ENCODE peak calls at places on chromosomes 13 and 19, in eight cellular contexts. Z, C, X, E, A, K, O and F are unnamed samples. For H3K4me1, the result is how much of the 10 kb centered on the place peaks cover.

GRCh38 chr13:87867426-87867825 is 196.3 kb downstream of the SLITRK5 start:
- DNase-seq in Z (no peak), C (no peak), X (no peak), E (no peak), A (no peak), K (no peak), O (no peak), F (no peak)

GRCh38 chr13:26719356-26719945 is 41.1 kb downstream of the GPR12 start:
- DNase-seq in Z (no peak), C (no peak), X (no peak), E (no peak), A (no peak), K (peak), O (no peak), F (no peak)

GRCh38 chr19:41323430-41324125 is 13.6 kb downstream of the CCDC97 start:
- DNase-seq in Z (peak), C (peak), X (peak), E (no peak), A (no peak), K (peak), O (peak), F (no peak)

GRCh38 chr19:512548-513365 is 5.5 kb downstream of the TPGS1 start:
- DNase-seq in Z (no peak), C (peak), X (no peak), E (no peak), A (no peak), K (no peak), O (no peak), F (no peak)

GRCh38 chr13:112744306-112745021 is 54.6 kb downstream of the ATP11A start:
- DNase-seq in Z (no peak), C (no peak), X (no peak), E (no peak), A (no peak), K (peak), O (no peak), F (no peak)

GRCh38 chr13:110433014-110433413 is 125.9 kb downstream of the COL4A2 start:
- DNase-seq in Z (peak), C (no peak), X (no peak), E (no peak), A (no peak), K (no peak), O (no peak), F (no peak)

GRCh38 chr13:102198418-102199322 is 203.2 kb downstream of the FGF14 start:
- DNase-seq in Z (no peak), C (no peak), X (no peak), E (no peak), A (no peak), K (peak), O (no peak), F (no peak)

GRCh38 chr19:1445185-1445931 is 4.6 kb upstream of the APC2 start:
- DNase-seq in Z (peak), C (peak), X (peak), E (peak), A (peak), K (peak), O (peak), F (peak)

GRCh38 chr13:48746816-48747215 is 93.1 kb downstream of the CYSLTR2 start:
- DNase-seq in Z (no peak), C (no peak), X (no peak), E (no peak), A (no peak), K (peak), O (no peak), F (no peak)

GRCh38 chr19:28164214-28164613 is 1048.7 kb downstream of the UQCRFS1 start:
- DNase-seq in Z (no peak), C (no peak), X (no peak), E (no peak), A (no peak), K (no peak), O (no peak), F (no peak)

GRCh38 chr13:32407854-32408253 is 20.1 kb downstream of the N4BP2L1 start:
- DNase-seq in Z (no peak), C (no peak), X (no peak), E (no peak), A (no peak), K (no peak), O (no peak), F (no peak)

GRCh38 chr13:20331949-20332348 is 99.8 kb upstream of the GJB6 start:
- DNase-seq in Z (no peak), C (no peak), X (no peak), E (no peak), A (no peak), K (no peak), O (no peak), F (no peak)

GRCh38 chr19:39224910-39225309 is 19.9 kb downstream of the IFNL3 start:
- DNase-seq in Z (no peak), C (no peak), X (no peak), E (no peak), A (no peak), K (no peak), O (no peak), F (no peak)

GRCh38 chr19:39151209-39151608 is 25.6 kb downstream of the PAK4 start:
- DNase-seq in Z (no peak), C (peak), X (no peak), E (no peak), A (no peak), K (no peak), O (no peak), F (no peak)

GRCh38 chr19:55489711-55490477 is 1.7 kb downstream of the SSC5D start:
- DNase-seq in Z (no peak), C (no peak), X (no peak), E (no peak), A (no peak), K (no peak), O (no peak), F (no peak)

GRCh38 chr19:55486043-55486970 is 1.3 kb downstream of the NAT14 start:
- DNase-seq in Z (no peak), C (peak), X (no peak), E (no peak), A (no peak), K (no peak), O (no peak), F (no peak)

GRCh38 chr19:55486971-55487883 is 1.0 kb upstream of the SSC5D start:
- DNase-seq in Z (peak), C (peak), X (no peak), E (no peak), A (no peak), K (peak), O (peak), F (no peak)

GRCh38 chr19:55488986-55489710 is 912 bp downstream of the SSC5D start:
- DNase-seq in Z (no peak), C (peak), X (no peak), E (no peak), A (no peak), K (peak), O (no peak), F (no peak)

DNA sequence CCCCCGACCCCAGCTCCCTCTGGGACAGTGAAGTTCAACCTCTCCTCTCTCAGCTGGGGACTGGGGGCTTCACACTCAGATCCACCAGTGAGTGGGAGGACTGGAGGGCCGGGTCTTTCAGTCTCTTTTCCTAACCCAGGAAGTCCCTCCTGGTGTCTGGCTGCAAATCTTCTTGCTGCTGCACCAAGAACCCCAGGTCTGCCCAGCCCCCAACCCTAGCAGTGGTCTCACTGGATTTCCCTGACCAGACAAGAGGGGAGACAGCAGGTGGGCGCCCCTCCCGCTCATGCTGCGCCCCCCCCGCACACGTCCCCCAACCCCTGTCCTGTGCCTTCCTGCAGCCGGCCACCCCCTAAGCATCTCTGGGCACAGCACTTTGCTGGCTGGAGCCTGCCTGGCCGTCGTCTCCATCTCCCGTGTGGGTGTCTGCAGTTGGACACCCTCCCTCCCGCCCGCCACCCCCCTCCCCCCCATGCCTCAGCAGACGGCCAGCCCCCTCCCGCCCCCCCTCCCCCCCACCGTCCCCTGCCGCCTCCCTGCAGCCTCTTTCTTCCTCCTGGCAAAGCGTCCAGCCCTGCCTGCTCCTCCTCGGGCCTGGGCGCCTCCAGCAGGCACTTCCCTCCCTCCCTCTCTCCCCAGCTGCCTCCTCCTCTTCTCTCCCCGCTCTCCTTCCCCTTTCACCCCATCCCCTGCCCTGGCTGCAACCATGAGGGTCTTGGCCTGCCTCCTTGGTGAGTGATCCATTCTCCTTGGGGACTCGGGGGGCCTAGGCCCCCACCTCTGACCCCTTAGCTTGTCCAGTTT is at the start of gene SSC5D:
- DNase-seq in Z (no peak), C (peak), X (no peak), E (no peak), A (no peak), K (peak), O (no peak), F (no peak)
- H3K4me3 ChIP-seq in Z (no peak), C (no peak), X (no peak), E (no peak), A (no peak), K (no peak), O (peak), F (no peak)

GRCh38 chr19:29978139-29978538 is 36.1 kb downstream of the URI1 start:
- DNase-seq in Z (no peak), C (no peak), X (no peak), E (no peak), A (no peak), K (no peak), O (no peak), F (no peak)

GRCh38 chr19:29971648-29972047 is 29.6 kb downstream of the URI1 start:
- DNase-seq in Z (no peak), C (no peak), X (no peak), E (no peak), A (no peak), K (no peak), O (no peak), F (no peak)

GRCh38 chr19:29971002-29971401 is 29.0 kb downstream of the URI1 start:
- DNase-seq in Z (no peak), C (no peak), X (no peak), E (no peak), A (no peak), K (no peak), O (no peak), F (no peak)

GRCh38 chr19:29976151-29976943 is 34.3 kb downstream of the URI1 start:
- DNase-seq in Z (no peak), C (no peak), X (no peak), E (no peak), A (no peak), K (no peak), O (no peak), F (no peak)

GRCh38 chr19:29974701-29975100 is 32.7 kb downstream of the URI1 start:
- DNase-seq in Z (no peak), C (no peak), X (no peak), E (no peak), A (no peak), K (no peak), O (no peak), F (no peak)
- H3K4me1 ChIP-seq in Z (under half), C (under half), X (under half), E (under half), A (under half), K (under half), O (under half), F (under half)

DNA sequence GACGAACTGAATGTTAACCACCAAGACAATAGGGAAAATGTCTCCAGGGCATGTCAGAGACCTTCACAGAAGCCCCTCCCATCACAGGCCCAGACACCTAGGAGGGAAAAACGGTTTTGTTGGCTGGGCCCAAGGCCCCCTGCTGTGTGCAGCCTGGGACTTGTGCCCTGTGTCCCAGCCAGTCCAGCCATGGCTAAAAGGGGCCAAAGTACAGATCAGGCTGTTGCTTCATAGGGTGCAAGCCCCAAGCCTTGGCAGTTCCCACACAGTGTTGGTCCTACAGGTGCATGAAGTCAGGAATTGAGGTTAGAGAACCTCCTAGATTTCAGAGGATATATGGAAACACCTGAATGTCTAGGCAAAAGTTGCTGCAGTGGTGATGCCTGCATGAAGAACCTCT is 428.7 kb downstream of the SUCLA2 start:
- DNase-seq in Z (no peak), C (no peak), X (no peak), E (no peak), A (no peak), K (no peak), O (no peak), F (no peak)
- H3K4me3 ChIP-seq in Z (no peak), C (no peak), X (no peak), E (no peak), A (no peak), K (no peak), O (no peak), F (no peak)

GRCh38 chr19:51159656-51160055 is 17.6 kb downstream of the SIGLEC7 start:
- DNase-seq in Z (no peak), C (no peak), X (no peak), E (no peak), A (no peak), K (no peak), O (no peak), F (no peak)
- H3K4me1 ChIP-seq in Z (under half), C (under half), X (under half), E (under half), A (under half), K (under half), O (under half), F (under half)

GRCh38 chr19:14830702-14831101 is 4.3 kb downstream of the OR7A5 start:
- DNase-seq in Z (no peak), C (no peak), X (no peak), E (no peak), A (no peak), K (peak), O (no peak), F (no peak)
- H3K4me3 ChIP-seq in Z (no peak), C (no peak), X (no peak), E (no peak), A (no peak), K (no peak), O (no peak), F (no peak)